ENCODE peak calls at places on chromosomes 11 and 22, in four cellular contexts. N is SK-N-SH, E is fibroblast of lung, B is A549. U is an unnamed sample.

GRCh38 chr11:31802990-31803812 is 7.9 kb downstream of the PAX6 start:
- DNase-seq in N (peak; percentile 42), B (no peak), E (peak; percentile 66), U (no peak)

GRCh38 chr11:95487391-95487790 is 256.4 kb upstream of the SESN3 start:
- DNase-seq in E (peak; percentile 14), N (no peak), B (no peak), U (no peak)

GRCh38 chr22:28417426-28417825 is 262.2 kb downstream of the TTC28 start:
- DNase-seq in N (no peak), E (no peak), B (no peak), U (no peak)

GRCh38 chr11:2355000-2355644 is 22.0 kb upstream of the CD81 start:
- DNase-seq in N (no peak), E (peak; percentile 14), B (no peak), U (no peak)

GRCh38 chr22:17191163-17191562 is 28.1 kb downstream of the ADA2 start:
- DNase-seq in E (peak; percentile 69), N (no peak), B (no peak), U (peak; percentile 38)

GRCh38 chr11:107545101-107545514 is 20.4 kb downstream of the ALKBH8 start:
- DNase-seq in E (peak; percentile 95), B (no peak), N (no peak), U (no peak)

GRCh38 chr11:68841718-68842426 is at the start of gene CPT1A:
- DNase-seq in N (peak; percentile 94), B (peak; percentile 83), E (peak; percentile 71), U (no peak)

GRCh38 chr11:3830741-3831140 is 10.0 kb downstream of the RHOG start:
- DNase-seq in E (no peak), B (no peak), N (no peak), U (no peak)

GRCh38 chr11:134863294-134863693 is 451.3 kb upstream of the B3GAT1 start:
- DNase-seq in E (no peak), B (no peak), N (no peak), U (no peak)

GRCh38 chr11:93512073-93512475 is 31.1 kb downstream of the SMCO4 start:
- DNase-seq in N (no peak), B (no peak), E (no peak), U (no peak)

GRCh38 chr22:42368379-42369249 is 63.6 kb downstream of the NFAM1 start:
- DNase-seq in E (no peak), B (no peak), N (no peak), U (no peak)

GRCh38 chr11:132033051-132033450 is 662.6 kb downstream of the NTM start:
- DNase-seq in N (no peak), B (no peak), E (no peak), U (no peak)

GRCh38 chr11:101583180-101584128 is at the start of gene TRPC6:
- DNase-seq in B (peak; percentile 33), E (peak; percentile 11), N (peak; percentile 15), U (no peak)

GRCh38 chr11:6351782-6352181 is 31.5 kb upstream of the CAVIN3 start:
- DNase-seq in B (no peak), E (no peak), N (no peak), U (no peak)

GRCh38 chr22:36818010-36818642 is 1.3 kb upstream of the PVALB start:
- DNase-seq in N (no peak), E (peak; percentile 6), B (no peak), U (no peak)

GRCh38 chr22:36816338-36816634 is 549 bp downstream of the PVALB start:
- DNase-seq in N (peak; percentile 51), E (no peak), B (no peak), U (no peak)

GRCh38 chr22:36815558-36816337 is 1.1 kb downstream of the PVALB start:
- DNase-seq in N (no peak), E (no peak), B (no peak), U (no peak)

GRCh38 chr22:36817429-36817783 is 571 bp upstream of the PVALB start:
- DNase-seq in E (no peak), N (no peak), B (no peak), U (no peak)

DNA sequence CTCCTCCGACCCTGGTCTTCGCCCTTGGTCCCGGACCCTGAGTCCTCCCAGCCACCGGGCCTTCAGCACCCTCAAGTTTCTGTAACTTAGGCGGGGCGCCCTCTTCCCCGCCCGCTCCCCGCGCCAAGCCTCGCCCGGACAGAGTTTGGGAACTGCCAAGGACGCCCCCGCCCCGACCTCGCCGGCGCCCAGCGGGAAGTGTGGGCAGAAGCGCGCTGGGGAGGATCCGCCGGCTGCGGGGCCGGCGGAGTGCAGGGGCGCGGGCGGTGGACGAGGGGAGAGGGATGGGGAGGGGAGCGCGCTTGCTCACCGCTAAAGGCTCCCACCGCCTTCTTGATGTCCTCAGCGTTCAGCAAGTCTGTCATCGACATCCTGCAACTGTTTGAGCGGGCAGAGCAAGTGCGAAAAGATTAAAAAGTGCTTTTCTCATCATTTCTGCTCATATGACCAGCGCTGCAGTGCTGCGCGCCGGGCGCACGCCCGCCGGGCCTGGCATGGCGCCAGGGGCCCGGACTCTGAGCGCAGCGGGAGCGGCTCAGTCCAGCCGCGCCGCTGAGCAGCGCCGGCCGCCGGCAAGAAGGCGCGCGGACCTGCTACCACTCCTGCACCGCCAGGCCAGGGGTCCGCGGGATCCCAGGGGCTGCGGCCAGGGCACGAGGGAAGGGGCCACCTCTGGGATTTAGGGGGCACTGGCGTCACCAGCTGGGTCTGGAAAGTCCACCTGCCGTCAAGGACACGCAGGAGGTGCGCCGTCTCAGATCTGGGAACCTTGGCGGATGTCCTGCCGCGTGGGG is at the start of gene PVALB:
- DNase-seq in E (peak; percentile 29), N (peak; percentile 91), B (peak; percentile 23), U (no peak)
- H3K4me3 ChIP-seq in E (no peak within 1 kb of the TSS), N (no peak within 1 kb of the TSS), B (peak within 1 kb of the TSS; percentile 46), U (no peak within 1 kb of the TSS)

GRCh38 chr11:61041755-61042518 is 60.4 kb upstream of the CD5 start:
- DNase-seq in N (no peak), B (no peak), E (peak; percentile 17), U (no peak)

GRCh38 chr11:61037694-61038093 is 64.6 kb upstream of the CD5 start:
- DNase-seq in N (no peak), B (no peak), E (peak; percentile 55), U (no peak)

GRCh38 chr11:61045271-61045670 is 57.0 kb upstream of the CD5 start:
- DNase-seq in E (no peak), B (no peak), N (no peak), U (no peak)

GRCh38 chr11:61042537-61042936 is 59.8 kb upstream of the CD5 start:
- DNase-seq in B (no peak), E (no peak), N (no peak), U (no peak)

GRCh38 chr11:61042961-61043540 is 59.2 kb upstream of the CD5 start:
- DNase-seq in B (no peak), E (no peak), N (no peak), U (no peak)
- TF ChIP-seq CTCF in B (no peak), E (no peak), N (no peak), U (no peak)

GRCh38 chr11:64745219-64745522 is 1.2 kb upstream of the RASGRP2 start:
- DNase-seq in N (peak; percentile 81), E (no peak), B (no peak), U (no peak)
- H3K4me3 ChIP-seq in N (peak overlapping the region; percentile 56), E (peak overlapping the region; percentile 37), B (peak overlapping the region; percentile 61), U (no peak overlapping the region)

DNA sequence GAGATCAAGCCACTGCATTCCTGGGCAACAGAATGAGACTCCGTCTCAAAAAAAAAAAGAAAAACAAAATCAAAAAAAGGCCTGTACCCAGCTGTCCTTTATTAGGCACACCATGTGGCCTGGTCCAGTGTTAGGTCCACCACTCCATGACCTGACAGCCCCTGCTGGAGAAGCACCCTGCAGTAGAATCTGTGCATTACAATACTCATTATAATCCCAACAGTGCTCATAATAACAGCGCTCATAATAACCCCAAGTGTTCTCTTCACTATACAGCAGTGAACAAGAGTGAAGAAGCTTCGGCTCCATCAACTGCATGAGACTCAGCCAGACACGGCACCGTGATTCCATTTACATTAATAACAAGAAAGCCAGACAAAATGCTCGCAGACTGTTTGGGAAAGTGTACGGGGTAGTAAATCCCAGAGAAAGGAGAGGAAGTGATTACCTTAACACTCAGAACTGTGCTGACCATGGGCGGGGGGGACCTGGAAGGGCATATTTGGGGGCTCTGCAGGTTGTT is 8.9 kb upstream of the EHD1 start:
- DNase-seq in N (no peak), E (no peak), B (no peak), U (no peak)
- TF ChIP-seq CTCF in N (no peak), E (no peak), B (no peak), U (no peak)

GRCh38 chr11:123357353-123357989 is 72.6 kb upstream of the GRAMD1B start:
- DNase-seq in B (no peak), N (no peak), E (no peak), U (no peak)
- H3K4me3 ChIP-seq in B (peak overlapping the region; percentile 43), N (peak overlapping the region; percentile 71), E (no peak overlapping the region), U (no peak overlapping the region)

GRCh38 chr11:27347361-27347760 is 15.7 kb downstream of the CCDC34 start:
- DNase-seq in N (no peak), E (no peak), B (no peak), U (no peak)
- TF ChIP-seq CTCF in N (no peak), E (no peak), B (no peak), U (no peak)

GRCh38 chr11:64892411-64892831 is 14.0 kb upstream of the EHD1 start:
- DNase-seq in E (no peak), N (no peak), B (no peak), U (no peak)

GRCh38 chr11:64893194-64894069 is 15.0 kb upstream of the EHD1 start:
- DNase-seq in B (peak; percentile 60), N (no peak), E (no peak), U (no peak)

GRCh38 chr11:64891215-64891848 is 12.9 kb upstream of the EHD1 start:
- DNase-seq in N (no peak), E (no peak), B (no peak), U (no peak)

GRCh38 chr11:64892838-64893193 is 14.4 kb upstream of the EHD1 start:
- DNase-seq in B (no peak), N (no peak), E (no peak), U (no peak)

GRCh38 chr11:64891880-64892279 is 13.5 kb upstream of the EHD1 start:
- DNase-seq in B (no peak), E (no peak), N (no peak), U (no peak)
- H3K4me3 ChIP-seq in B (peak overlapping the region; percentile 49), E (no peak overlapping the region), N (no peak overlapping the region), U (no peak overlapping the region)